ENCODE peak calls at places on chromosomes 2 and 18, in four cellular contexts. V is GM23338, W is mucosa of descending colon, G is AG04449. T is an unnamed sample.

GRCh38 chr2:107936427-107937359 is 49.6 kb upstream of the SLC5A7 start:
- DNase-seq in V (peak), W (no peak), G (no peak), T (no peak)

GRCh38 chr2:214881647-214882205 is 72.2 kb upstream of the BARD1 start:
- DNase-seq in V (no peak), W (no peak), G (no peak), T (no peak)

GRCh38 chr2:85255813-85256581 is 71.8 kb downstream of the TGOLN2 start:
- DNase-seq in V (peak), W (no peak), G (no peak), T (no peak)

GRCh38 chr2:3341336-3341735 is 36.3 kb downstream of the EIPR1 start:
- DNase-seq in V (no peak), W (no peak), G (no peak), T (no peak)

GRCh38 chr2:15608392-15608761 is 16.7 kb downstream of the DDX1 start:
- DNase-seq in V (no peak), W (no peak), G (no peak), T (no peak)

GRCh38 chr2:96260404-96261260 is 5.2 kb downstream of the TMEM127 start:
- DNase-seq in V (peak), W (peak), G (peak), T (peak)

GRCh38 chr2:176589956-176590509 is 320.8 kb downstream of the MTX2 start:
- DNase-seq in V (no peak), W (no peak), G (no peak), T (no peak)

GRCh38 chr2:94956797-94957391 is 68.6 kb upstream of the MAL start:
- DNase-seq in V (peak), W (no peak), G (no peak), T (peak)

GRCh38 chr2:193250389-193250788 is 1055.7 kb upstream of the TMEFF2 start:
- DNase-seq in V (no peak), W (no peak), G (no peak), T (no peak)

GRCh38 chr2:111663471-111663951 is 220.5 kb downstream of the ANAPC1 start:
- DNase-seq in V (no peak), W (no peak), G (no peak), T (no peak)

GRCh38 chr2:186644791-186645190 is 49.1 kb upstream of the FAM171B start:
- DNase-seq in V (no peak), W (no peak), G (no peak), T (no peak)

GRCh38 chr2:73997813-73998212 is 13.1 kb downstream of the TET3 start:
- DNase-seq in V (peak), W (no peak), G (no peak), T (no peak)

GRCh38 chr2:218569661-218570500 is 1.2 kb downstream of the CNOT9 start:
- DNase-seq in V (peak), W (no peak), G (no peak), T (no peak)

GRCh38 chr2:65220432-65221131 is 7.0 kb upstream of the ACTR2 start:
- DNase-seq in V (no peak), W (no peak), G (no peak), T (no peak)

GRCh38 chr18:68738572-68738971 is 23.7 kb upstream of the TMX3 start:
- DNase-seq in V (no peak), W (no peak), G (no peak), T (no peak)

GRCh38 chr18:68735498-68736343 is 20.8 kb upstream of the TMX3 start:
- DNase-seq in V (peak), W (no peak), G (no peak), T (peak)

GRCh38 chr18:68734311-68734710 is 19.4 kb upstream of the TMX3 start:
- DNase-seq in V (no peak), W (no peak), G (no peak), T (no peak)

GRCh38 chr18:68728301-68728700 is 13.4 kb upstream of the TMX3 start:
- DNase-seq in V (no peak), W (no peak), G (no peak), T (no peak)

GRCh38 chr18:68733693-68734092 is 18.8 kb upstream of the TMX3 start:
- DNase-seq in V (peak), W (no peak), G (no peak), T (no peak)
- TF ChIP-seq CTCF in V (peak), W (no peak), G (no peak), T (no peak)

DNA sequence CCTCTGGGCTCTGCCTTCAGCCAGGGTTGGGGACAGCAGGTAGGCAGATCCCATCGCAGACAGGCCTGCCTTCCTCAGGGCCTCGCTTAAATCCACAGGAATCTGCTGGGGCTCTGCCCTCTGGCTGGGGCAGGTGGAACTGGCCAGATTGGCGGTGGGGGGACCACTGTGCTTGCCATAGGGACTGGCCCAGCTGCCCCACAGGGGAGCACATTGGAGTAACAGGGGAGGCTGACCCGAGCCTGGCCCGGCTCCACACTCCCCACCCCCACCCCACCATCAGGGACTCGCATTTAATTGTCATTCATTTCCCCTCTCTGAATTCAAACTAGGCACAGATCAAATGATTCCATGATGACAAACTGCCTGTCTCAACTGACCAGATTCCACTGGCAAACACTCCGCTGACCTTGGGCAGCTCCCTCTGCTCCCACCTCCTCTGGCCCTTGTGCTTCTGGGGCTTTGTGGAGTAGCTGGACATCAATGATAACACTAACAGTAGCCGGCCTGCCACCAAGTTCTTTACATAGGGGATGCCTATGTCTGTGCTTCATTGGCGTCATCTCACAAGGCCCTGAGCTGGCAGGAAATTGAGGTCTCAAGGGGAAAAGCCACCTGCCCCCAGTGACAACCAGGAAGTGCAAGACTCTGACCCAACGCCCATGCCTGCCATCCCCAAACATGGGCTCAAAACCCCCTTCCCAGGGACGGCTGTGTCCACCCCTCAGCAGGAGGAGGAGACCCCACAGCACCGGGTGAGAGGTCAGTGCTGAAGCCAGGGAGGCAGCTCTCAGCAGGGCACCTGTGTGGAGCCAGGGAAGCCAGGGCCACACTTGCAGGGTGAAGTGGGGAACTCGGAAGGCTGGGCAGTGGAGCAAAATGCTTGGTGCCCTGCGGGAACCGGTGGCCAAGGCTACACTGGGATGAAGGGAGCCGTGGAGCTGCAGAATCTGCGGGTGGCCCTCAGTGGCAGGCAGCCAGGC is 2.1 kb upstream of the B3GNT7 start:
- DNase-seq in V (peak), W (peak), G (no peak), T (peak)
- TF ChIP-seq CTCF in V (peak), W (peak), G (peak), T (no peak)

GRCh38 chr2:898319-898718 is 52.3 kb upstream of the SNTG2 start:
- DNase-seq in V (peak), W (no peak), G (no peak), T (no peak)
- TF ChIP-seq CTCF in V (peak), W (no peak), G (no peak), T (no peak)

DNA sequence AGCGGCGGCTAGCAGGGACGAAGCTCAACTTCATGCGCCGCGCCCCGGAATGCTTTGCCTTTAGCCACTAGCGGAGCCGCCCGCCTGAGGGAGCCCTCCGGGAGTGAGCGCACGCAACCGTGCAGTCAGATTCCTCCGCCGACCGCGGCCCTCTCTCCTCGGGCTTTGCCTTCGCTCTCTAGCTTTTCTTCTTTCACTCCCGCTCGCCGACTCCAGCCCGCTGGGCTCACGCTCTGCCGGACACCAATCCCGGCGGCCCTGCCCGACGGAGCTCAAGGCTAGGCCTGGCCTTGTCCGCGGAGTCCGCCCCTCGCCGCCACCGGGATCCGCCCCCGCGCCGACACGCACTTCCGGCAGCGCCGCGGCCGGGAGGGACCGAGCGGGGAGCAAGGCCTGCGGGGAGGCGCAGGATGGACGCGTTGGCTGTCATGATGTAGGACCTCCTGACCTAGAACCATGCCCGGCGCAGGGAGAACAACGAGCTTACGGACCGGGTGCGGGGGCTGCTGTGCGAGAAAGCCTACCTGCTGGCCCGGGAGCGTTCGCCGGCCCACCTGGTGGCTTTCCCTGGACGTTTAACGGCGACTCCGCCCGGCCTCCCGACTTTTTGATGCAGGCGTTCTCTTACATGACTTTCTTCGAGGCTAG is 40.8 kb upstream of the AKAIN1 start:
- DNase-seq in V (peak), W (peak), G (peak), T (peak)
- TF ChIP-seq CTCF in V (no peak), W (no peak), G (no peak), T (no peak)

DNA sequence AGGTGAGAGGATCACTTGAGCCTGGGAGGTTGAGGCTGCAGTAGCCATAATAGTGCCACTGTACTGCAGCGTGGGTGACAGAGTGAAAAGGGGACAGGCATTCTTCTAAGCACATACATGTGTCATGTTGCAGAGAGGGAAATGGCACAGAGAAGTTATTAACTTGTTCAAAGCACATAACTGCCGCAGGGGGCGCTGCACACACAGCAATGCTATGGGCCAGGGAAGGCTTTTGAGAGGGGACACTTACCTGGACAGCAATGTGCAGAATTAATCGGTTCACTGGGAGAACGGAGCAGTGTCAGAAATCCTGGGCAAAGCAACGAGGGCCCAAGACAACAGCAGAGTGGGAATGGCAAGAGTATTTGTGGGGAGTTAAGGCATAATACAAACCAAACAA is 2.4 kb downstream of the SCYGR8 start:
- DNase-seq in V (peak), W (no peak), G (no peak), T (no peak)
- TF ChIP-seq CTCF in V (peak), W (no peak), G (peak), T (no peak)

DNA sequence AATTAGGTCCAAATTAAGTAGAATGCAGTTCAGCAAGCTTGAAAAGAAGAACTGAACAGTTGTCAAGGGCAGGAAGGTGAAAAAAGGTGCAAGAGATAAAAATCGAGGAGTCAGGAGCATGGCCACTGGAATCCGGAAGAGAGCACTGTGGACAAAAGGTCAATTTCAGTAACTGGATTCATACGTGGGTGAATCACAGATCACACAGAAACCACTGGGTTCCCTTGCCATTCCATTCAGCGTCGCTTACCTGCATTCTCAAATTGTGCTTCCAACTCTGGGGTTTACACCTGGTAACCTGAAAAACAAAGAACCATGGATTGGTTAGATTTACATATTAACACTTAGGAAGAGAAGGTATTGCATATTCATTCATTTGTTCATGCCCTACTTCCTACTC is 21.6 kb upstream of the LMAN1 start:
- DNase-seq in V (no peak), W (no peak), G (no peak), T (no peak)
- TF ChIP-seq CTCF in V (no peak), W (no peak), G (no peak), T (no peak)

DNA sequence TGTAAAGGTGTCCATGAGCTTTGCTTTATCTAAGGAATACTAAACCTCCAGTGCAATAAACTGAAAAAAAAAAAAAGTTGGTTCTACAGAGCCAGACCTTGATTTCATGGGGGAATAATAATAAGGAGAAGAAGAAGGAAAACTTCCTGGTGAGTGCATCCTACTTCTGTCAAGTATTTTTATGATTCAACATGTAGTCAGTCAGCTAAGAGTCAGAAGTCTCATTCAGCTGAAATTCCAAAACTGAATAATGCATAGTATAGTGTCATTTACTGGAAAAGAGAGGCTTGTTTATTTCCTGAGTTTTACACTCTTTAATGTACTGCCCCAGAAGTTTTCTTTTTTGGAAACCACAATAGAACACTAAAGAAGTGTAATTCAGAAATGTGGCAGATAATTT is 77.8 kb upstream of the TACR1 start:
- DNase-seq in V (no peak), W (no peak), G (peak), T (no peak)
- TF ChIP-seq CTCF in V (no peak), W (no peak), G (no peak), T (no peak)